ENCODE peak calls at places on chromosomes 6 and 20, in nine cellular contexts. B, W, I, Q, Z, U, V, H and F are unnamed samples.
A peak's percentile ranks its signal among the peaks of the same experiment; 100 is the strongest.

GRCh38 chr20:51342510-51343236 is 199.8 kb downstream of the NFATC2 start:
- DNase-seq in W (no peak), Z (no peak), H (no peak), U (no peak), Q (no peak), V (no peak), I (no peak), B (no peak), F (no peak)

GRCh38 chr6:48881551-48881950 is 581.5 kb downstream of the MMUT start:
- DNase-seq in H (peak; percentile 61), U (no peak), V (no peak), B (no peak), W (no peak), Q (no peak), Z (no peak), I (peak; percentile 24), F (no peak)

GRCh38 chr20:2698186-2698817 is 5.7 kb downstream of the EBF4 start:
- DNase-seq in V (peak; percentile 64), Z (no peak), U (no peak), B (peak; percentile 34), Q (no peak), I (no peak), H (no peak), W (no peak), F (peak; percentile 80)

GRCh38 chr6:155436981-155437749 is 18.5 kb downstream of the NOX3 start:
- DNase-seq in B (no peak), Z (no peak), I (no peak), Q (no peak), W (no peak), V (no peak), H (peak; percentile 14), U (no peak), F (no peak)

GRCh38 chr6:31350551-31350950 is 6.4 kb downstream of the HLA-B start:
- DNase-seq in B (no peak), Q (no peak), Z (no peak), U (no peak), H (no peak), I (no peak), V (no peak), W (no peak), F (no peak)

GRCh38 chr6:13813011-13813410 is 1.3 kb downstream of the MCUR1 start:
- DNase-seq in W (no peak), Q (no peak), B (no peak), Z (no peak), H (no peak), V (no peak), U (no peak), I (peak; percentile 35), F (no peak)

GRCh38 chr6:170584954-170585498 is 589 bp upstream of the PDCD2 start:
- DNase-seq in B (no peak), U (no peak), Z (no peak), H (no peak), V (no peak), W (no peak), I (peak; percentile 67), Q (no peak), F (no peak)

GRCh38 chr6:143673638-143674037 is 4.1 kb upstream of the PHACTR2 start:
- DNase-seq in I (peak; percentile 96), Q (no peak), Z (peak; percentile 62), B (no peak), U (no peak), W (no peak), H (peak; percentile 88), V (no peak), F (no peak)

GRCh38 chr20:58649288-58650180 is 1.5 kb upstream of the STX16 start:
- DNase-seq in U (peak; percentile 20), B (peak; percentile 55), W (no peak), I (no peak), V (no peak), Z (no peak), H (no peak), Q (peak; percentile 32), F (no peak)

GRCh38 chr6:42375905-42376304 is 75.8 kb downstream of the TRERF1 start:
- DNase-seq in B (no peak), I (no peak), V (no peak), Q (no peak), W (no peak), H (no peak), U (no peak), Z (no peak), F (no peak)

GRCh38 chr6:147149826-147150225 is 54.4 kb upstream of the STXBP5 start:
- DNase-seq in V (no peak), U (no peak), H (no peak), I (no peak), B (no peak), Z (no peak), W (no peak), Q (no peak), F (no peak)

GRCh38 chr6:54068694-54069093 is 42.5 kb upstream of the MLIP start:
- DNase-seq in H (no peak), V (no peak), I (no peak), B (no peak), Q (no peak), U (no peak), Z (no peak), W (no peak), F (no peak)

GRCh38 chr6:16471898-16472297 is 233.5 kb downstream of the GMPR start:
- DNase-seq in I (no peak), H (no peak), B (no peak), W (no peak), U (no peak), Z (no peak), Q (no peak), V (no peak), F (no peak)

GRCh38 chr6:159152014-159152413 is 17.2 kb upstream of the FNDC1 start:
- DNase-seq in B (no peak), Q (no peak), W (no peak), Z (no peak), U (no peak), V (no peak), H (peak; percentile 34), I (no peak), F (no peak)

GRCh38 chr6:56957856-56958255 is 2.9 kb downstream of the BEND6 start:
- DNase-seq in Z (no peak), V (no peak), I (no peak), H (no peak), Q (no peak), U (no peak), B (no peak), W (no peak), F (no peak)

GRCh38 chr6:11279213-11279780 is 46.8 kb upstream of the NEDD9 start:
- DNase-seq in H (no peak), I (no peak), W (no peak), B (no peak), Q (no peak), V (no peak), U (no peak), Z (no peak), F (no peak)